ENCODE peak calls at places on chromosomes 16 and 17, in four cellular contexts. T is fibroblast of the conjunctiva, V is caudate nucleus, S is fibroblast of villous mesenchyme. O is an unnamed sample.

GRCh38 chr16:10836174-10836853 is 17.7 kb upstream of the TVP23A start:
- DNase-seq in V (no peak), T (no peak), S (no peak), O (no peak)

GRCh38 chr16:57666353-57667068 is 1.6 kb upstream of the ADGRG3 start:
- DNase-seq in S (no peak), V (no peak), T (no peak), O (no peak)

GRCh38 chr17:5615476-5615875 is 31.2 kb upstream of the NLRP1 start:
- DNase-seq in V (no peak), S (no peak), T (no peak), O (no peak)

GRCh38 chr17:42363767-42364585 is 24.3 kb downstream of the STAT3 start:
- DNase-seq in V (no peak), T (no peak), S (no peak), O (no peak)

GRCh38 chr17:7858487-7858832 is 657 bp downstream of the CYB5D1 start:
- DNase-seq in V (no peak), T (no peak), S (peak), O (no peak)

GRCh38 chr17:38970128-38970527 is 2.9 kb upstream of the FBXO47 start:
- DNase-seq in S (no peak), V (no peak), T (no peak), O (no peak)

GRCh38 chr17:36592711-36593321 is 1.1 kb downstream of the DHRS11 start:
- DNase-seq in S (no peak), V (no peak), T (no peak), O (no peak)

GRCh38 chr17:43908111-43908721 is 880 bp upstream of the MPP2 start:
- DNase-seq in S (peak), V (peak), T (peak), O (peak)

GRCh38 chr16:66695935-66696668 is 441 bp downstream of the CMTM4 start:
- DNase-seq in T (no peak), S (no peak), V (no peak), O (no peak)

GRCh38 chr17:3723188-3723555 is 531 bp upstream of the HASPIN start:
- DNase-seq in T (no peak), S (no peak), V (no peak), O (no peak)

GRCh38 chr17:46795379-46795952 is 23.0 kb downstream of the WNT3 start:
- DNase-seq in V (no peak), S (peak), T (no peak), O (no peak)

GRCh38 chr17:81252336-81253329 is 13.5 kb downstream of the NDUFAF8 start:
- DNase-seq in S (no peak), T (no peak), V (no peak), O (peak)

GRCh38 chr16:27628216-27628945 is 78.4 kb downstream of the KATNIP start:
- DNase-seq in V (no peak), S (peak), T (no peak), O (no peak)

GRCh38 chr16:85867189-85867588 is 31.8 kb upstream of the IRF8 start:
- DNase-seq in S (no peak), T (no peak), V (no peak), O (no peak)

GRCh38 chr17:16945513-16946201 is 26.3 kb downstream of the TNFRSF13B start:
- DNase-seq in T (no peak), V (no peak), S (no peak), O (no peak)

GRCh38 chr17:72421128-72422092 is 300.6 kb downstream of the SOX9 start:
- DNase-seq in V (no peak), T (peak), S (peak), O (no peak)

GRCh38 chr17:57911834-57912673 is 43.2 kb downstream of the CUEDC1 start:
- DNase-seq in T (peak), S (no peak), V (peak), O (peak)

GRCh38 chr17:42131232-42131631 is 8.6 kb downstream of the HSPB9 start:
- DNase-seq in V (no peak), T (no peak), S (no peak), O (no peak)

GRCh38 chr17:8430966-8431365 is 4.7 kb upstream of the NDEL1 start:
- DNase-seq in T (peak), V (no peak), S (no peak), O (no peak)

GRCh38 chr17:2017274-2017941 is 7.7 kb downstream of the RTN4RL1 start:
- DNase-seq in V (peak), T (no peak), S (no peak), O (no peak)

GRCh38 chr16:30609002-30609927 is 924 bp downstream of the ZNF689 start:
- DNase-seq in V (no peak), S (no peak), T (peak), O (peak)

GRCh38 chr17:63450551-63450950 is 4.4 kb upstream of the CYB561 start:
- DNase-seq in T (no peak), S (no peak), V (no peak), O (no peak)

GRCh38 chr16:67445913-67446907 is 15.3 kb downstream of the HSD11B2 start:
- DNase-seq in V (no peak), T (no peak), S (peak), O (no peak)

GRCh38 chr17:44038604-44039007 is 23.8 kb upstream of the TMEM101 start:
- DNase-seq in T (no peak), V (no peak), S (no peak), O (peak)

GRCh38 chr16:82082097-82082496 is 47.0 kb downstream of the HSD17B2 start:
- DNase-seq in V (no peak), S (no peak), T (no peak), O (no peak)

GRCh38 chr17:34706029-34706428 is 126.6 kb downstream of the TMEM132E start:
- DNase-seq in T (no peak), V (no peak), S (peak), O (no peak)

GRCh38 chr16:84141143-84141670 is 3.8 kb downstream of the HSDL1 start:
- DNase-seq in V (no peak), S (no peak), T (no peak), O (no peak)

GRCh38 chr17:67475161-67475887 is 98.2 kb downstream of the PITPNC1 start:
- DNase-seq in T (peak), S (peak), V (peak), O (peak)

GRCh38 chr16:86305440-86305839 is 204.9 kb upstream of the FOXF1 start:
- DNase-seq in V (no peak), T (no peak), S (no peak), O (no peak)

GRCh38 chr16:86818701-86819522 is 240.6 kb downstream of the FOXL1 start:
- DNase-seq in V (no peak), S (no peak), T (no peak), O (no peak)

GRCh38 chr17:968812-969766 is 10.5 kb downstream of the NXN start:
- DNase-seq in T (no peak), S (peak), V (no peak), O (no peak)

GRCh38 chr16:87635541-87636049 is 33.3 kb downstream of the JPH3 start:
- DNase-seq in T (peak), V (peak), S (peak), O (peak)

GRCh38 chr17:2253768-2254406 is 49.7 kb downstream of the SMG6 start:
- DNase-seq in T (no peak), V (no peak), S (no peak), O (no peak)

GRCh38 chr17:82679586-82680465 is 18.7 kb downstream of the RAB40B start:
- DNase-seq in S (no peak), V (no peak), T (no peak), O (no peak)

GRCh38 chr17:68613739-68614298 is 12.7 kb upstream of the FAM20A start:
- DNase-seq in S (peak), V (no peak), T (peak), O (peak)

GRCh38 chr16:19463468-19464315 is 46.0 kb downstream of the TMC5 start:
- DNase-seq in S (no peak), T (no peak), V (no peak), O (no peak)

O was measured in G401.